ENCODE peak calls at places on chromosomes 3 and 15, in nine cellular contexts. P is lower lobe of right lung, I is WERI-Rb-1, R is fibroblast of villous mesenchyme, M is fibroblast of pulmonary artery, H is upper lobe of right lung, J is glutamatergic neuron, T is fibroblast of mammary gland, Y is heart left ventricle. B is an unnamed sample.

GRCh38 chr15:35477853-35478252 is 68.1 kb downstream of the DPH6 start:
- DNase-seq in P (no peak), I (no peak), R (no peak), M (no peak), H (no peak), J (no peak), T (no peak), Y (no peak), B (no peak)

GRCh38 chr3:70108072-70108471 is 108.5 kb downstream of the SAMMSON start:
- DNase-seq in P (peak; percentile 54), I (peak; percentile 46), R (peak; percentile 8), M (peak; percentile 7), H (no peak), J (peak; percentile 70), T (peak; percentile 12), Y (no peak), B (peak; percentile 53)

GRCh38 chr3:179027326-179027900 is 44.2 kb downstream of the ZMAT3 start:
- DNase-seq in P (no peak), I (no peak), R (peak; percentile 79), M (peak; percentile 64), H (no peak), J (no peak), T (peak; percentile 69), Y (no peak), B (peak; percentile 71)

GRCh38 chr3:166955549-166955948 is 424.5 kb downstream of the ZBBX start:
- DNase-seq in P (no peak), I (no peak), R (no peak), M (no peak), H (no peak), J (no peak), T (no peak), Y (no peak), B (peak; percentile 21)

GRCh38 chr3:193572426-193572908 is 17.8 kb upstream of the ATP13A4 start:
- DNase-seq in P (no peak), I (peak; percentile 47), R (peak; percentile 66), M (peak; percentile 76), H (no peak), J (peak; percentile 64), T (peak; percentile 68), Y (peak; percentile 48), B (peak; percentile 80)

GRCh38 chr15:81338422-81339007 is 14.6 kb upstream of the STARD5 start:
- DNase-seq in P (no peak), I (no peak), R (peak; percentile 97), M (peak; percentile 94), H (no peak), J (no peak), T (peak; percentile 96), Y (peak; percentile 34), B (peak; percentile 91)

GRCh38 chr15:68028137-68028771 is 25.9 kb upstream of the PIAS1 start:
- DNase-seq in P (no peak), I (no peak), R (no peak), M (no peak), H (no peak), J (no peak), T (no peak), Y (no peak), B (no peak)

GRCh38 chr3:3065876-3066275 is 44.3 kb downstream of the IL5RA start:
- DNase-seq in P (no peak), I (no peak), R (no peak), M (peak; percentile 17), H (no peak), J (no peak), T (peak; percentile 30), Y (no peak), B (peak; percentile 19)

GRCh38 chr3:105791919-105792786 is 76.7 kb downstream of the CBLB start:
- DNase-seq in P (no peak), I (no peak), R (peak; percentile 99), M (peak; percentile 99), H (no peak), J (no peak), T (peak; percentile 100), Y (peak; percentile 54), B (peak; percentile 95)

GRCh38 chr3:132660056-132660744 is at the start of gene UBA5:
- DNase-seq in P (peak; percentile 79), I (peak; percentile 67), R (peak; percentile 70), M (peak; percentile 70), H (peak; percentile 86), J (peak; percentile 70), T (peak; percentile 60), Y (peak; percentile 77), B (peak; percentile 73)

GRCh38 chr3:190205739-190206138 is 85.0 kb upstream of the P3H2 start:
- DNase-seq in P (no peak), I (no peak), R (peak; percentile 28), M (peak; percentile 60), H (no peak), J (no peak), T (peak; percentile 86), Y (no peak), B (peak; percentile 44)

GRCh38 chr15:85380217-85380859 is at the start of gene AKAP13:
- DNase-seq in P (peak; percentile 99), I (peak; percentile 99), R (peak; percentile 99), M (peak; percentile 99), H (peak; percentile 99), J (peak; percentile 93), T (peak; percentile 99), Y (peak; percentile 99), B (peak; percentile 99)

GRCh38 chr15:85377986-85378385 is 2.4 kb upstream of the AKAP13 start:
- DNase-seq in P (no peak), I (no peak), R (no peak), M (no peak), H (no peak), J (no peak), T (no peak), Y (no peak), B (no peak)

GRCh38 chr15:85379403-85380131 is 836 bp upstream of the AKAP13 start:
- DNase-seq in P (no peak), I (no peak), R (no peak), M (no peak), H (no peak), J (no peak), T (no peak), Y (no peak), B (peak; percentile 33)

GRCh38 chr15:85374831-85375230 is 5.6 kb upstream of the AKAP13 start:
- DNase-seq in P (no peak), I (no peak), R (no peak), M (no peak), H (no peak), J (no peak), T (no peak), Y (no peak), B (no peak)
- TF ChIP-seq CTCF in P (no peak), I (no peak), R (no peak), M (no peak), H (no peak), J (no peak), T (no peak), Y (no peak), B (no peak)

GRCh38 chr3:139288266-139288821 is 55.5 kb upstream of the MRPS22 start:
- DNase-seq in P (no peak), I (no peak), R (peak; percentile 63), M (no peak), H (peak; percentile 58), J (no peak), T (no peak), Y (peak; percentile 63), B (no peak)
- TF ChIP-seq CTCF in P (no peak), I (peak; percentile 30), R (peak; percentile 34), M (no peak), H (no peak), J (no peak), T (peak; percentile 5), Y (no peak), B (no peak)

GRCh38 chr3:37864904-37865303 is 3.2 kb downstream of the CTDSPL start:
- DNase-seq in P (no peak), I (no peak), R (no peak), M (no peak), H (no peak), J (no peak), T (peak; percentile 4), Y (no peak), B (no peak)
- TF ChIP-seq CTCF in P (no peak), I (no peak), R (no peak), M (no peak), H (no peak), J (no peak), T (no peak), Y (no peak), B (no peak)

GRCh38 chr3:62632510-62633294 is 242.5 kb downstream of the CADPS start:
- DNase-seq in P (no peak), I (no peak), R (no peak), M (no peak), H (no peak), J (no peak), T (peak; percentile 36), Y (no peak), B (no peak)
- TF ChIP-seq CTCF in P (no peak), I (no peak), R (peak; percentile 20), M (no peak), H (no peak), J (no peak), T (peak; percentile 30), Y (no peak), B (no peak)

DNA sequence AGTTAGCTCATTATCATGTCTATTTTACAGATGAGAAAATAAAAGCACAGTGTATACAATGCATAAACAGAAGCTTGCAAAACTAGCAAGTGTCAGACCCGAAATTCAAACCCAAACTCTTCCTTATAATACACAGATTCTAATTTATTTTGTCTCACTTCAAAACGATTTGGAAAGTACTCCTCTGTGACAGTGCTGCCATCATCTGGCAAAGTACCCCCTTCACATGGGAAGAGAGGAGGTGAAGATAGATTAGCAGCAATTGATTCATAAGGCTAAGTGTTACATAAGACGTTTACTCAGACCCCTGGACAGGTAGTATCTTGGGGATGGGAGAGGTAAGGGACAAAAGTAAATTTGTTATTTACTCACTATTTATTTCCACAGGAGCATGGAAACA is 744.0 kb upstream of the SGO1 start:
- DNase-seq in P (no peak), I (peak; percentile 47), R (peak; percentile 9), M (peak; percentile 32), H (no peak), J (no peak), T (peak; percentile 15), Y (no peak), B (peak; percentile 52)
- TF ChIP-seq CTCF in P (peak; percentile 12), I (peak; percentile 58), R (peak; percentile 42), M (peak; percentile 52), H (peak; percentile 29), J (peak; percentile 27), T (peak; percentile 40), Y (peak; percentile 29), B (peak; percentile 40)

GRCh38 chr3:45546636-45547201 is 47.8 kb upstream of the LIMD1 start:
- DNase-seq in P (no peak), I (peak; percentile 47), R (no peak), M (no peak), H (no peak), J (peak; percentile 42), T (no peak), Y (no peak), B (peak; percentile 37)
- TF ChIP-seq CTCF in P (peak; percentile 28), I (peak; percentile 71), R (peak; percentile 47), M (peak; percentile 38), H (peak; percentile 30), J (peak; percentile 56), T (peak; percentile 41), Y (no peak), B (peak; percentile 44)

GRCh38 chr3:7421065-7421464 is 560.1 kb downstream of the GRM7 start:
- DNase-seq in P (no peak), I (no peak), R (no peak), M (no peak), H (no peak), J (no peak), T (no peak), Y (no peak), B (peak; percentile 7)
- TF ChIP-seq CTCF in P (no peak), I (no peak), R (no peak), M (no peak), H (no peak), J (no peak), T (no peak), Y (no peak), B (no peak)

GRCh38 chr15:51299187-51300015 is 39.0 kb downstream of the CYP19A1 start:
- DNase-seq in P (no peak), I (no peak), R (no peak), M (no peak), H (no peak), J (no peak), T (no peak), Y (no peak), B (no peak)
- TF ChIP-seq CTCF in P (no peak), I (no peak), R (no peak), M (no peak), H (no peak), J (no peak), T (no peak), Y (no peak), B (no peak)